ENCODE peak calls at places on chromosomes 12 and 14, in four cellular contexts. E is left lung; K is CD8-positive, alpha-beta memory T cell; S is CD4-positive, CD25-positive, alpha-beta regulatory T cell. T is an unnamed sample.

GRCh38 chr14:67882973-67883372 is 63.4 kb downstream of the RAD51B start:
- DNase-seq in E (no peak), K (no peak), S (no peak), T (no peak)

GRCh38 chr12:32483499-32483898 is 84.1 kb downstream of the FGD4 start:
- DNase-seq in S (peak; percentile 8), K (no peak), E (no peak), T (no peak)

GRCh38 chr12:43158126-43158525 is 393.9 kb downstream of the ADAMTS20 start:
- DNase-seq in E (no peak), S (no peak), K (no peak), T (no peak)

GRCh38 chr12:112401903-112402498 is 7.4 kb downstream of the RPL6 start:
- DNase-seq in E (no peak), S (no peak), K (no peak), T (no peak)

GRCh38 chr12:98741615-98742265 is 96.7 kb downstream of the APAF1 start:
- DNase-seq in K (no peak), S (peak; percentile 20), E (no peak), T (no peak)

GRCh38 chr12:121592323-121592722 is 11.5 kb upstream of the KDM2B start:
- DNase-seq in S (no peak), E (no peak), K (no peak), T (no peak)

GRCh38 chr12:32482226-32482625 is 82.9 kb downstream of the FGD4 start:
- DNase-seq in K (no peak), E (no peak), S (no peak), T (no peak)

GRCh38 chr12:120787889-120788288 is 62.3 kb downstream of the ACADS start:
- DNase-seq in K (no peak), S (no peak), E (no peak), T (no peak)

GRCh38 chr14:92692822-92693226 is 55.6 kb downstream of the LGMN start:
- DNase-seq in E (peak; percentile 85), S (no peak), K (no peak), T (peak; percentile 92)

GRCh38 chr14:105255021-105255507 is 6.7 kb downstream of the BTBD6 start:
- DNase-seq in K (no peak), S (no peak), E (peak; percentile 41), T (no peak)

GRCh38 chr12:32455607-32456063 is 56.3 kb downstream of the FGD4 start:
- DNase-seq in S (peak; percentile 69), E (no peak), K (no peak), T (no peak)

GRCh38 chr12:60205500-60205899 is 609.7 kb downstream of the SLC16A7 start:
- DNase-seq in K (no peak), E (no peak), S (no peak), T (no peak)

GRCh38 chr14:64556526-64556925 is 6.8 kb downstream of the PPP1R36 start:
- DNase-seq in S (no peak), E (no peak), K (no peak), T (no peak)

GRCh38 chr12:71878208-71878607 is 38.6 kb downstream of the TBC1D15 start:
- DNase-seq in K (no peak), S (no peak), E (no peak), T (no peak)

GRCh38 chr14:69882915-69883314 is 3.7 kb downstream of the SMOC1 start:
- DNase-seq in E (no peak), K (no peak), S (no peak), T (no peak)

GRCh38 chr12:20653871-20654270 is 41.3 kb upstream of the SLCO1C1 start:
- DNase-seq in S (no peak), K (no peak), E (no peak), T (no peak)

GRCh38 chr14:61140271-61140670 is 140.9 kb downstream of the TMEM30B start:
- DNase-seq in E (no peak), K (no peak), S (no peak), T (no peak)

GRCh38 chr12:76495556-76495955 is 64.0 kb downstream of the OSBPL8 start:
- DNase-seq in K (no peak), S (no peak), E (no peak), T (no peak)

GRCh38 chr12:91633206-91633605 is 450.6 kb upstream of the DCN start:
- DNase-seq in S (no peak), K (no peak), E (no peak), T (no peak)

GRCh38 chr12:104507672-104508071 is 50.9 kb downstream of the CHST11 start:
- DNase-seq in E (no peak), K (no peak), S (no peak), T (no peak)

GRCh38 chr12:122399592-122400373 is 22.7 kb downstream of the CLIP1 start:
- DNase-seq in S (peak; percentile 86), E (no peak), K (peak; percentile 22), T (peak; percentile 78)

GRCh38 chr14:73744874-73745529 is 30.8 kb upstream of the PNMA1 start:
- DNase-seq in K (no peak), S (no peak), E (peak; percentile 86), T (no peak)

GRCh38 chr14:73741876-73742519 is 27.8 kb upstream of the PNMA1 start:
- DNase-seq in S (peak; percentile 58), E (no peak), K (no peak), T (no peak)

GRCh38 chr14:73742520-73743238 is 28.5 kb upstream of the PNMA1 start:
- DNase-seq in S (no peak), K (no peak), E (no peak), T (no peak)

GRCh38 chr14:73744175-73744867 is 30.1 kb upstream of the PNMA1 start:
- DNase-seq in S (no peak), E (no peak), K (no peak), T (no peak)

DNA sequence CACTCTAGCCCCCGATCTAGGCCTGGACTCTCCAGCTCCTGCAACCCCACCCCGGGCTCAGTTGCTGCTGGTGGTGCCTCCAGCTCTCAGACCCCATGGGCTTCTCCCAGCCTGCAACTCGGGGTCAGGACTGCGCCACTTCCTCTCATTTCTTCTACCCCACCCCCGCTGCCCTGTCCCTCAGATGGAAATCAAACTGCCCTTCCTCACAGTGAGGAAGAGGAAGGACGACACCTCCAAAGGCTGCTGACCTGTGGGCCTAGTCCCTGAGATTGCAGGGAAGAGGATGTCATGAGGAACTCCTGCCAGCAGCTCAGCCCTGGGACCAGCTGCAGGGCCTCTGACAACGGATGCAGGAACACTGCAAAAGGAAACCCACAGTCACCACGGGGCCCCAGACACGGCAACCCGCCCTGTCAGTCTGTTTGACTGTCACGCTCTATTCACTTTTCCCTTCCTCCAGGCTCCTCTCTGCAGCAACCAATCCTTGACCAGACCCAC is 29.3 kb upstream of the PNMA1 start:
- DNase-seq in E (peak; percentile 89), S (peak; percentile 77), K (peak; percentile 45), T (no peak)
- H3K4me3 ChIP-seq in E (no peak overlapping the region), S (peak overlapping the region; percentile 67), K (peak overlapping the region; percentile 62), T (no peak overlapping the region)

DNA sequence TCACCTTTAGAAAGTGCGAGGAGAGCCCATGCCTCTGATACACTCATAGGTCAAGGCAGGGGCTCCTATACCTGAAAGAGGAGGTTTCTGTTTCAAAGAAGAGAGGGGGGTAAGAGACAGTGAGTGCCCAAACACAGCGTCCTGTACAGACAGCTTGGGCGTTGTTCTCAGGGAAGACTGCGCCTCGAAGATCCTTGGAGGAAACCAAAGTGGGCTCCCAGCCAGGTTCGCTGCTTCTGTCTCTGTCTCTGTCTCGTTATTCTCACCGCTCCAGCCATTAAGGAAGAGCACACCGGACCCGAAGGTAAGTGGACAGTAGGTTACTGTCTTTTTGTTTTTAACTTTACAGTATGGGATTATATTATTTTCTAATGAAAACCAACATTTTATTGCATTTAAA is 5.8 kb upstream of the IFI27 start:
- DNase-seq in K (no peak), E (no peak), S (no peak), T (no peak)
- H3K4me3 ChIP-seq in K (no peak overlapping the region), E (no peak overlapping the region), S (no peak overlapping the region), T (no peak overlapping the region)

GRCh38 chr12:15164997-15165659 is 56.1 kb downstream of the RERG start:
- DNase-seq in S (no peak), K (no peak), E (no peak), T (no peak)
- H3K4me3 ChIP-seq in S (no peak overlapping the region), K (no peak overlapping the region), E (no peak overlapping the region), T (no peak overlapping the region)

GRCh38 chr12:1936406-1937320 is 18.2 kb upstream of the CACNA2D4 start:
- DNase-seq in K (no peak), E (no peak), S (no peak), T (peak; percentile 90)
- H3K4me3 ChIP-seq in K (no peak overlapping the region), E (no peak overlapping the region), S (no peak overlapping the region), T (peak overlapping the region; percentile 31)

GRCh38 chr12:125228519-125229260 is 163.5 kb downstream of the AACS start:
- DNase-seq in S (no peak), K (no peak), E (no peak), T (no peak)
- H3K4me3 ChIP-seq in S (no peak overlapping the region), K (no peak overlapping the region), E (no peak overlapping the region), T (no peak overlapping the region)

DNA sequence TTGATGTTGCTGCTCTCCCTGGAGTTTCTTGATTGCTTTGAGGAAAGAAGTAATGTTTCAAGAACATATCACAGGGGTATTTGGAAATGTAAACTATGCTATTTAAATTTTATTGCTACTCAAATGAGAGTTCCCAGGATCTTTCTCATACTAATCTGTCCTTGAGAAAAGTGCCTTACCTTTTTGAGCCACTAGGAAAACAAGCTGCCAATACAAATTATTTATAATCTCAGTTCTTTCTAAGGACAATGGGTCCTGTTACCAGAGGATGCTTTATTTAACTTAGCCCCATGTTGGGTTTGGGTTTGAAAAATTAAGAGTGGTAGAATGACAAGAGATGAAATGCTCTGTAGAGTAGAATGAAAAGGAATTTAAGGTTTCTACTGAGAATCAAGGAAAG is 258.2 kb upstream of the PRKD1 start:
- DNase-seq in S (no peak), K (no peak), E (no peak), T (no peak)
- H3K4me3 ChIP-seq in S (no peak overlapping the region), K (no peak overlapping the region), E (no peak overlapping the region), T (no peak overlapping the region)

GRCh38 chr12:116982721-116983502 is 72.2 kb downstream of the FBXW8 start:
- DNase-seq in K (no peak), E (no peak), S (no peak), T (no peak)
- H3K4me3 ChIP-seq in K (no peak overlapping the region), E (no peak overlapping the region), S (no peak overlapping the region), T (no peak overlapping the region)